ENCODE peak calls at places on chromosome 16, in ten cellular contexts. A is MG63; X is Caco-2; I is mammary epithelial cell; S is neuronal stem cell; P is stomach; Z is upper lobe of left lung; J is H9; W is CD8-positive, alpha-beta memory T cell; H is esophagus squamous epithelium. D is an unnamed sample. For H3K9me3, the result is how much of the 10 kb centered on the place peaks cover.

GRCh38 chr16:88302666-88303065 is 80.1 kb upstream of the ZNF469 start:
- DNase-seq in S (no peak), I (no peak), Z (no peak), P (no peak), H (no peak), J (no peak), A (no peak), X (no peak), W (no peak), D (no peak)

GRCh38 chr16:4663756-4664465 is 29.5 kb upstream of the NUDT16L1 start:
- DNase-seq in X (no peak), W (no peak), A (no peak), I (no peak), S (no peak), P (peak), Z (peak), J (no peak), H (no peak), D (no peak)

GRCh38 chr16:27515874-27516353 is 33.8 kb downstream of the GTF3C1 start:
- DNase-seq in A (peak), I (peak), H (no peak), S (peak), J (peak), W (no peak), X (no peak), Z (no peak), P (peak), D (peak)

GRCh38 chr16:81137012-81137335 is 40.8 kb upstream of the GCSH start:
- DNase-seq in W (no peak), H (no peak), S (no peak), Z (no peak), A (no peak), P (no peak), I (no peak), X (no peak), J (no peak), D (no peak)

GRCh38 chr16:30366511-30366910 is 3.8 kb downstream of the TBC1D10B start:
- DNase-seq in A (no peak), J (no peak), W (no peak), S (no peak), P (no peak), X (no peak), Z (no peak), I (no peak), H (no peak), D (no peak)

GRCh38 chr16:54140057-54140787 is 146.4 kb downstream of the IRX3 start:
- DNase-seq in X (no peak), S (no peak), P (no peak), A (no peak), H (no peak), I (no peak), Z (no peak), J (no peak), W (no peak), D (no peak)

GRCh38 chr16:56667581-56668571 is at the start of gene MT1G:
- DNase-seq in S (no peak), I (no peak), Z (peak), J (peak), P (peak), W (no peak), H (no peak), A (no peak), X (no peak), D (no peak)

GRCh38 chr16:57627184-57627871 is 1.1 kb upstream of the ADGRG1 start:
- DNase-seq in P (no peak), W (no peak), S (peak), J (peak), A (peak), H (no peak), Z (no peak), X (no peak), I (peak), D (no peak)

GRCh38 chr16:81798311-81799137 is 19.4 kb downstream of the PLCG2 start:
- DNase-seq in H (no peak), X (no peak), I (no peak), A (no peak), W (no peak), Z (no peak), P (no peak), S (no peak), J (no peak), D (no peak)

GRCh38 chr16:89200124-89200849 is at the start of gene SLC22A31:
- DNase-seq in P (no peak), S (no peak), X (no peak), Z (peak), W (no peak), A (no peak), H (no peak), J (peak), I (no peak), D (no peak)

GRCh38 chr16:53620476-53620875 is 83.2 kb downstream of the RPGRIP1L start:
- DNase-seq in S (no peak), I (no peak), X (no peak), Z (no peak), P (no peak), W (no peak), J (no peak), H (no peak), A (no peak), D (no peak)

GRCh38 chr16:89319883-89320716 is 102.6 kb downstream of the ZNF778 start:
- DNase-seq in Z (peak), P (peak), X (peak), I (peak), H (no peak), J (peak), W (no peak), A (peak), S (no peak), D (no peak)

GRCh38 chr16:24145927-24146326 is 110.2 kb upstream of the CACNG3 start:
- DNase-seq in J (no peak), H (no peak), I (no peak), Z (no peak), X (no peak), A (no peak), P (no peak), W (no peak), S (no peak), D (no peak)

GRCh38 chr16:11202260-11203091 is 53.5 kb downstream of the SOCS1 start:
- DNase-seq in I (no peak), W (no peak), X (no peak), S (no peak), A (no peak), J (no peak), P (no peak), Z (no peak), H (no peak), D (no peak)

GRCh38 chr16:11133344-11133921 is 122.6 kb downstream of the SOCS1 start:
- DNase-seq in P (peak), W (no peak), X (peak), I (peak), A (peak), H (no peak), J (peak), S (no peak), Z (no peak), D (no peak)

GRCh38 chr16:68417711-68418301 is 30.5 kb downstream of the SMPD3 start:
- DNase-seq in A (no peak), Z (no peak), S (no peak), X (peak), P (peak), W (peak), I (peak), H (no peak), J (no peak), D (peak)

GRCh38 chr16:57367111-57367752 is 5.1 kb upstream of the CX3CL1 start:
- DNase-seq in Z (no peak), W (no peak), I (peak), X (no peak), J (no peak), A (no peak), P (no peak), S (no peak), H (no peak), D (no peak)

GRCh38 chr16:87956169-87956770 is 5.0 kb downstream of the BANP start:
- DNase-seq in Z (no peak), H (no peak), W (peak), I (no peak), J (no peak), P (no peak), X (no peak), A (no peak), S (peak), D (peak)

GRCh38 chr16:31712064-31712540 is 161.5 kb upstream of the ZNF267 start:
- DNase-seq in S (no peak), Z (no peak), J (no peak), I (no peak), X (no peak), P (no peak), H (no peak), W (no peak), A (no peak), D (no peak)

GRCh38 chr16:6125483-6126259 is 1028.1 kb upstream of the EEF2KMT start:
- DNase-seq in I (no peak), W (no peak), H (no peak), P (no peak), S (no peak), X (no peak), A (no peak), J (no peak), Z (no peak), D (no peak)

GRCh38 chr16:53219795-53220194 is 165.0 kb downstream of the CHD9 start:
- DNase-seq in H (no peak), J (no peak), Z (no peak), X (no peak), W (no peak), A (no peak), S (no peak), P (no peak), I (no peak), D (no peak)

GRCh38 chr16:71807905-71808592 is 585 bp downstream of the AP1G1 start:
- DNase-seq in W (no peak), H (no peak), J (no peak), P (no peak), I (peak), X (peak), Z (no peak), S (peak), A (peak), D (no peak)

GRCh38 chr16:17327671-17328335 is 143.0 kb downstream of the XYLT1 start:
- DNase-seq in A (no peak), Z (no peak), S (no peak), J (no peak), P (no peak), W (no peak), I (no peak), X (no peak), H (no peak), D (no peak)

GRCh38 chr16:28596840-28597691 is at the start of gene SULT1A2:
- DNase-seq in J (peak), W (no peak), Z (peak), S (no peak), X (peak), A (no peak), I (peak), H (no peak), P (peak), D (no peak)

GRCh38 chr16:19991614-19992013 is 82.1 kb downstream of the GPR139 start:
- DNase-seq in I (no peak), P (no peak), H (no peak), W (no peak), S (no peak), A (no peak), Z (no peak), X (peak), J (peak), D (no peak)

GRCh38 chr16:68384293-68385255 is 63.7 kb downstream of the SMPD3 start:
- DNase-seq in X (no peak), I (no peak), P (no peak), H (no peak), W (no peak), S (no peak), A (no peak), J (peak), Z (no peak), D (no peak)

GRCh38 chr16:10539256-10539655 is 41.1 kb downstream of the EMP2 start:
- DNase-seq in Z (no peak), J (no peak), H (no peak), A (no peak), S (no peak), W (no peak), X (no peak), I (no peak), P (no peak), D (no peak)

GRCh38 chr16:75169899-75170405 is 21.6 kb downstream of the ZFP1 start:
- DNase-seq in A (no peak), H (no peak), S (no peak), W (no peak), X (no peak), P (no peak), I (no peak), J (no peak), Z (no peak), D (no peak)
- H3K9me3 ChIP-seq in A (under half), H (half or more), S (half or more), W (half or more), X (half or more), P (half or more), I (half or more), J (half or more), Z (under half), D (under half)

GRCh38 chr16:47072158-47072557 is 71.6 kb downstream of the NETO2 start:
- DNase-seq in X (no peak), I (no peak), H (no peak), A (no peak), S (no peak), P (no peak), W (no peak), J (no peak), Z (no peak), D (no peak)

GRCh38 chr16:47069291-47069690 is 74.5 kb downstream of the NETO2 start:
- DNase-seq in H (no peak), A (no peak), X (no peak), W (no peak), Z (no peak), J (no peak), I (no peak), P (no peak), S (no peak), D (no peak)

GRCh38 chr16:47069841-47070584 is 73.7 kb downstream of the NETO2 start:
- DNase-seq in P (no peak), Z (no peak), H (no peak), X (no peak), W (no peak), J (no peak), A (no peak), I (no peak), S (no peak), D (no peak)

GRCh38 chr16:47073223-47074155 is 70.3 kb downstream of the NETO2 start:
- DNase-seq in I (no peak), P (no peak), Z (no peak), H (no peak), S (no peak), X (no peak), A (no peak), J (no peak), W (no peak), D (no peak)
- H3K9me3 ChIP-seq in I (under half), P (under half), Z (under half), H (under half), S (under half), X (under half), A (under half), J (under half), W (under half), D (under half)

GRCh38 chr16:75172578-75172977 is 24.3 kb downstream of the ZFP1 start:
- DNase-seq in P (no peak), I (no peak), X (no peak), J (no peak), S (no peak), W (no peak), H (no peak), A (no peak), Z (no peak), D (no peak)
- H3K9me3 ChIP-seq in P (half or more), I (half or more), X (half or more), J (half or more), S (half or more), W (half or more), H (half or more), A (under half), Z (under half), D (under half)

DNA sequence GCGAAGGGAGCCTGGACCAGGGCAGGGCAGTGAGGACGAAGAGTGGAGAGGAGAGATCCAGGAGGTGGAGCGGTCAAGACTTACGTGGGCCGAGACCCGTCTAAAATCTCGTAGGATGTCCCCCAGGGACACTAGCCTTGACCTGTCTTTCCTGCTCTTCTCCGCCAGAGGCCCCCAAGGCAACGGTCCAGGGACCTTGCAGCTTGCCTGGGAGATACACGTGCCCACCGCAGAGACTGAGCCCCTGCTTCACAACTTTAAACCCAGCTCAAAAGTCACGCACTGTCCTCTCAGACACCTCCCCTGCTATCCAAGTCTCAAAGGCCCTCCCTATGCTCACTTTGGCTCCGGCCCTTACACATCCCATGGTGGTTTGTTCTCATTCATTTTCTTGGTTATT is 9.4 kb downstream of the TIGD7 start:
- DNase-seq in W (no peak), I (no peak), A (no peak), X (no peak), H (no peak), P (no peak), J (no peak), S (no peak), Z (no peak), D (no peak)
- H3K9me3 ChIP-seq in W (under half), I (under half), A (half or more), X (under half), H (half or more), P (half or more), J (under half), S (half or more), Z (under half), D (under half)

DNA sequence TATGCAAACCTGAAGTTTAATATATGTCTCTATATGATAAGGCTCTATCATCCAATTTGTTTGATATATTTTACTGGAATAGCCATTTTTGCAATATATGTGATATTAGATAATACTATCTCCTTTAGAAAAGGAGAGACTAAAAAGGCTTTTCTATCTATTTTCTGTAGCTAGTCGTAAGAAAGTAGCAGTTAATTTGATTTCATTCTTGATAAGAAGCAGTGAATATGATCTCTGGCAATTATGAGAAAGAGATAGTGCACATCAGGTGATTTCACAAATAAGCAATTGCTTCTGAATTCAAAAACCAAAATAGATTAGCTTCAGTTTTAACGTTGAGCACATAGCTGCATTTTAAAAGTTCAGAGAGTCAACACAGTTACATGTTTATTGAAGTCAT is 1318.4 kb downstream of the CDH8 start:
- DNase-seq in A (no peak), X (no peak), Z (no peak), J (no peak), W (no peak), P (no peak), S (no peak), H (no peak), I (no peak), D (no peak)
- H3K9me3 ChIP-seq in A (under half), X (under half), Z (under half), J (under half), W (under half), P (under half), S (under half), H (under half), I (under half), D (under half)

DNA sequence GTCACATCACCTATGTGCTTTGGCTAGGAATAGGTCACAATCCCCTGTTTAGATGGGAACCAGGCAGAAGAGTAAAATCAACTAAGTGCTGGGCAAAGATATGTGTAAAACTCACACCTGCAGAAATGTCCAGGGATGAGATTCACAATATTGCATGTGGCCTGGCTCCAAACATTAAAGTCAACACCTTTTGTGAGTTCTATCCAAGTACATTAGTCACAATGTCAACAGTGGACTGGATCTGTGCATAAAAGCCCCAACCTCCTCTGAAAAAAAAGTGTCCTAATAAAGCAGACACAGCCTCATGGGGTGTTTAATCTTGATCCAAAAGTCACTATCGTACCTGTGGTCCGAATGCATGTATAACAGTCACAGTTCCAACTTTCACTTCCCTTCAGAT is 1990.3 kb downstream of the TP53TG3F start:
- DNase-seq in S (no peak), I (no peak), P (no peak), J (no peak), W (no peak), X (no peak), A (no peak), H (no peak), Z (no peak), D (no peak)
- H3K9me3 ChIP-seq in S (under half), I (half or more), P (half or more), J (half or more), W (under half), X (under half), A (under half), H (half or more), Z (under half), D (under half)

DNA sequence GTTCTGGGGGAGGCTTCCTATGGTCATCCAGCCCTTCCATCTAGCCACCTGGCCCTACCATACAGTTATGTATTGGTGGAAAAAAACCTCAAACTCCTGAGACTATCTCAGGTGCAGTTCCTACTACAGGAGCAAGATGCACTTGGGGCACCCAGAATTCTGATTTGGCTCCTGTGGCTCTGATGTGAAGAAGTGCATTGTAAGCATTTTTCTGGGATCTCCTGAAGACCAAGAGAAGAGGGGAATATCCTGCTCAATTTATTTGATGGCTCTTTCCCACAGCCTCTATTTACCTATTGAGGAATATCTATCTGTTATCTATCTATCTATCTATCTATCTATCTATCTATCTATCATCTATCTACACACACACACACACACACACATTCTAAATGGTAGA is 1981.5 kb downstream of the TP53TG3F start:
- DNase-seq in J (no peak), A (no peak), W (no peak), H (no peak), S (no peak), Z (no peak), I (no peak), X (no peak), P (no peak), D (no peak)
- H3K9me3 ChIP-seq in J (half or more), A (under half), W (under half), H (under half), S (under half), Z (under half), I (under half), X (under half), P (half or more), D (under half)

DNA sequence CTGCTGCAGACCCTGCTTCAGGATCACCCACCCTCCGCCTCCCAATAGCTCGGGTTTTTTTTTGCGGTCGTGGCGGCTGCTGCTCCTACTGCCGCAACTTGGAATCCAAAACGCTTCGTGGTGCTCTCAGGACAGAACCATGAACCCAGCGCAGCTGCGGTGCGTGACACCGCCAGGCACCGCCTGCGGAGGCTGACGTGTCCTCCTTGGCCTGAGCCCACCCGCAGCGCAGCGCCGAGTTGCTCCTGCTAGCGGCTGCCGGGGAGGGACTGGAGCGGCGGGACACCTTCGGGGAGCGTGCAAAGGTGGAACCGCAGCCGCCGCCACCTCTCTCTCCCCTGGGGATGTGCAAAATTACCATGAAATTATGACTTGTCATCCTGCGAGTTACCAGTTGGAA is 1893.0 kb downstream of the TP53TG3F start:
- DNase-seq in Z (peak), H (no peak), I (no peak), A (no peak), W (no peak), P (no peak), X (no peak), J (no peak), S (no peak), D (no peak)
- H3K9me3 ChIP-seq in Z (under half), H (under half), I (under half), A (under half), W (under half), P (under half), X (under half), J (under half), S (under half), D (under half)

GRCh38 chr16:1734816-1735215 is 28.8 kb downstream of the MAPK8IP3 start:
- DNase-seq in Z (peak), X (no peak), I (no peak), H (no peak), A (no peak), W (no peak), P (no peak), S (no peak), J (no peak), D (no peak)
- H3K9me3 ChIP-seq in Z (under half), X (under half), I (under half), H (under half), A (under half), W (under half), P (under half), S (under half), J (under half), D (under half)

GRCh38 chr16:62678796-62679195 is 642.6 kb upstream of the CDH8 start:
- DNase-seq in W (no peak), H (no peak), Z (no peak), P (no peak), A (no peak), J (no peak), X (no peak), S (no peak), I (no peak), D (no peak)
- H3K9me3 ChIP-seq in W (under half), H (under half), Z (under half), P (under half), A (under half), J (under half), X (under half), S (under half), I (under half), D (under half)

D was measured in T-helper 17 cell.